ENCODE peak calls at places on chromosomes 6 and 20, in seven cellular contexts. One of them, this sample, is unnamed.
A peak's percentile ranks its signal among the peaks of the same experiment; 100 is the strongest.

GRCh38 chr20:31857861-31858835 is 12.2 kb downstream of the DUSP15 start:
- DNase-seq in epithelial cell of esophagus: no peak
- DNase-seq in gastrocnemius medialis: no peak
- DNase-seq in GM13976: peak; percentile 79
- DNase-seq in HepG2: no peak
- DNase-seq in Peyer's patch: peak; percentile 51
- DNase-seq in GM13977: peak; percentile 77
- DNase-seq in this sample: peak; percentile 86

GRCh38 chr6:157798851-157799250 is 24.2 kb upstream of the SNX9 start:
- DNase-seq in epithelial cell of esophagus: no peak
- DNase-seq in gastrocnemius medialis: no peak
- DNase-seq in GM13976: no peak
- DNase-seq in HepG2: no peak
- DNase-seq in Peyer's patch: no peak
- DNase-seq in GM13977: no peak
- DNase-seq in this sample: no peak

GRCh38 chr6:55812509-55812908 is 62.9 kb downstream of the BMP5 start:
- DNase-seq in epithelial cell of esophagus: no peak
- DNase-seq in gastrocnemius medialis: no peak
- DNase-seq in GM13976: peak; percentile 21
- DNase-seq in HepG2: no peak
- DNase-seq in Peyer's patch: no peak
- DNase-seq in GM13977: no peak
- DNase-seq in this sample: peak; percentile 3

GRCh38 chr20:45588800-45589199 is 9.7 kb upstream of the WFDC8 start:
- DNase-seq in epithelial cell of esophagus: peak; percentile 4
- DNase-seq in gastrocnemius medialis: no peak
- DNase-seq in GM13976: no peak
- DNase-seq in HepG2: no peak
- DNase-seq in Peyer's patch: no peak
- DNase-seq in GM13977: no peak
- DNase-seq in this sample: no peak

GRCh38 chr6:14689639-14690038 is 556.2 kb upstream of the JARID2 start:
- DNase-seq in epithelial cell of esophagus: no peak
- DNase-seq in gastrocnemius medialis: no peak
- DNase-seq in GM13976: no peak
- DNase-seq in HepG2: no peak
- DNase-seq in Peyer's patch: no peak
- DNase-seq in GM13977: no peak
- DNase-seq in this sample: no peak

GRCh38 chr20:18702736-18703135 is 110.8 kb upstream of the SCP2D1 start:
- DNase-seq in epithelial cell of esophagus: peak; percentile 13
- DNase-seq in gastrocnemius medialis: no peak
- DNase-seq in GM13976: no peak
- DNase-seq in HepG2: no peak
- DNase-seq in Peyer's patch: no peak
- DNase-seq in GM13977: no peak
- DNase-seq in this sample: no peak

GRCh38 chr6:53119772-53120409 is 28.8 kb downstream of the GCM1 start:
- DNase-seq in epithelial cell of esophagus: peak; percentile 78
- DNase-seq in gastrocnemius medialis: no peak
- DNase-seq in GM13976: no peak
- DNase-seq in HepG2: peak; percentile 92
- DNase-seq in Peyer's patch: peak; percentile 60
- DNase-seq in GM13977: no peak
- DNase-seq in this sample: no peak

GRCh38 chr6:88360203-88360797 is 194.2 kb upstream of the CNR1 start:
- DNase-seq in epithelial cell of esophagus: peak; percentile 42
- DNase-seq in gastrocnemius medialis: no peak
- DNase-seq in GM13976: no peak
- DNase-seq in HepG2: peak; percentile 1
- DNase-seq in Peyer's patch: no peak
- DNase-seq in GM13977: no peak
- DNase-seq in this sample: no peak

GRCh38 chr20:58294497-58295455 is 14.7 kb upstream of the RAB22A start:
- DNase-seq in epithelial cell of esophagus: peak; percentile 69
- DNase-seq in gastrocnemius medialis: no peak
- DNase-seq in GM13976: no peak
- DNase-seq in HepG2: peak; percentile 24
- DNase-seq in Peyer's patch: no peak
- DNase-seq in GM13977: no peak
- DNase-seq in this sample: no peak

GRCh38 chr20:36848078-36848660 is 27.8 kb upstream of the TLDC2 start:
- DNase-seq in epithelial cell of esophagus: peak; percentile 61
- DNase-seq in gastrocnemius medialis: peak; percentile 33
- DNase-seq in GM13976: no peak
- DNase-seq in HepG2: no peak
- DNase-seq in Peyer's patch: peak; percentile 63
- DNase-seq in GM13977: no peak
- DNase-seq in this sample: no peak

GRCh38 chr6:104860221-104860620 is 502 bp upstream of the HACE1 start:
- DNase-seq in epithelial cell of esophagus: peak; percentile 34
- DNase-seq in gastrocnemius medialis: no peak
- DNase-seq in GM13976: no peak
- DNase-seq in HepG2: no peak
- DNase-seq in Peyer's patch: no peak
- DNase-seq in GM13977: no peak
- DNase-seq in this sample: no peak

GRCh38 chr20:59032713-59033059 is 551 bp upstream of the ATP5F1E start:
- DNase-seq in epithelial cell of esophagus: peak; percentile 38
- DNase-seq in gastrocnemius medialis: no peak
- DNase-seq in GM13976: no peak
- DNase-seq in HepG2: peak; percentile 54
- DNase-seq in Peyer's patch: no peak
- DNase-seq in GM13977: no peak
- DNase-seq in this sample: no peak

GRCh38 chr6:78995946-78996345 is 82.1 kb downstream of the PHIP start:
- DNase-seq in epithelial cell of esophagus: peak; percentile 23
- DNase-seq in gastrocnemius medialis: no peak
- DNase-seq in GM13976: no peak
- DNase-seq in HepG2: no peak
- DNase-seq in Peyer's patch: no peak
- DNase-seq in GM13977: no peak
- DNase-seq in this sample: no peak

GRCh38 chr20:33668087-33668790 is 1.5 kb downstream of the ACTL10 start:
- DNase-seq in epithelial cell of esophagus: no peak
- DNase-seq in gastrocnemius medialis: peak; percentile 59
- DNase-seq in GM13976: peak; percentile 87
- DNase-seq in HepG2: no peak
- DNase-seq in Peyer's patch: peak; percentile 90
- DNase-seq in GM13977: peak; percentile 92
- DNase-seq in this sample: peak; percentile 91

GRCh38 chr20:62685781-62686555 is 22.7 kb upstream of the NTSR1 start:
- DNase-seq in epithelial cell of esophagus: no peak
- DNase-seq in gastrocnemius medialis: no peak
- DNase-seq in GM13976: no peak
- DNase-seq in HepG2: peak; percentile 24
- DNase-seq in Peyer's patch: peak; percentile 77
- DNase-seq in GM13977: no peak
- DNase-seq in this sample: no peak

GRCh38 chr20:19478320-19478719 is 265.9 kb downstream of the SLC24A3 start:
- DNase-seq in epithelial cell of esophagus: no peak
- DNase-seq in gastrocnemius medialis: no peak
- DNase-seq in GM13976: no peak
- DNase-seq in HepG2: no peak
- DNase-seq in Peyer's patch: no peak
- DNase-seq in GM13977: no peak
- DNase-seq in this sample: no peak

GRCh38 chr20:60137657-60138245 is 179.5 kb downstream of the CDH26 start:
- DNase-seq in epithelial cell of esophagus: peak; percentile 49
- DNase-seq in gastrocnemius medialis: no peak
- DNase-seq in GM13976: peak; percentile 37
- DNase-seq in HepG2: no peak
- DNase-seq in Peyer's patch: peak; percentile 53
- DNase-seq in GM13977: no peak
- DNase-seq in this sample: no peak

GRCh38 chr20:10919549-10920140 is 245.8 kb upstream of the JAG1 start:
- DNase-seq in epithelial cell of esophagus: peak; percentile 88
- DNase-seq in gastrocnemius medialis: no peak
- DNase-seq in GM13976: no peak
- DNase-seq in HepG2: no peak
- DNase-seq in Peyer's patch: no peak
- DNase-seq in GM13977: no peak
- DNase-seq in this sample: no peak

GRCh38 chr20:25600632-25601031 is 15.3 kb upstream of the NINL start:
- DNase-seq in epithelial cell of esophagus: no peak
- DNase-seq in gastrocnemius medialis: no peak
- DNase-seq in GM13976: no peak
- DNase-seq in HepG2: peak; percentile 59
- DNase-seq in Peyer's patch: no peak
- DNase-seq in GM13977: no peak
- DNase-seq in this sample: no peak

GRCh38 chr6:154852700-154853099 is 119.5 kb downstream of the SCAF8 start:
- DNase-seq in epithelial cell of esophagus: no peak
- DNase-seq in gastrocnemius medialis: no peak
- DNase-seq in GM13976: no peak
- DNase-seq in HepG2: peak; percentile 14
- DNase-seq in Peyer's patch: no peak
- DNase-seq in GM13977: no peak
- DNase-seq in this sample: no peak

GRCh38 chr6:31114970-31115849 is 610 bp downstream of the PSORS1C1 start:
- DNase-seq in epithelial cell of esophagus: peak; percentile 71
- DNase-seq in gastrocnemius medialis: no peak
- DNase-seq in GM13976: no peak
- DNase-seq in HepG2: peak; percentile 25
- DNase-seq in Peyer's patch: no peak
- DNase-seq in GM13977: no peak
- DNase-seq in this sample: no peak

GRCh38 chr6:73893696-73894095 is 197.7 kb downstream of the CD109 start:
- DNase-seq in epithelial cell of esophagus: no peak
- DNase-seq in gastrocnemius medialis: no peak
- DNase-seq in GM13976: no peak
- DNase-seq in HepG2: no peak
- DNase-seq in Peyer's patch: no peak
- DNase-seq in GM13977: no peak
- DNase-seq in this sample: no peak

GRCh38 chr6:679282-679681 is 13.7 kb downstream of the EXOC2 start:
- DNase-seq in epithelial cell of esophagus: no peak
- DNase-seq in gastrocnemius medialis: no peak
- DNase-seq in GM13976: no peak
- DNase-seq in HepG2: no peak
- DNase-seq in Peyer's patch: no peak
- DNase-seq in GM13977: no peak
- DNase-seq in this sample: no peak

GRCh38 chr6:26235240-26235730 is 129.7 kb upstream of the BTN3A2 start:
- DNase-seq in epithelial cell of esophagus: no peak
- DNase-seq in gastrocnemius medialis: no peak
- DNase-seq in GM13976: no peak
- DNase-seq in HepG2: no peak
- DNase-seq in Peyer's patch: no peak
- DNase-seq in GM13977: no peak
- DNase-seq in this sample: no peak

GRCh38 chr6:1849686-1850580 is 240.2 kb downstream of the FOXC1 start:
- DNase-seq in epithelial cell of esophagus: no peak
- DNase-seq in gastrocnemius medialis: no peak
- DNase-seq in GM13976: no peak
- DNase-seq in HepG2: no peak
- DNase-seq in Peyer's patch: no peak
- DNase-seq in GM13977: no peak
- DNase-seq in this sample: no peak

GRCh38 chr6:1846611-1847010 is 236.9 kb downstream of the FOXC1 start:
- DNase-seq in epithelial cell of esophagus: no peak
- DNase-seq in gastrocnemius medialis: no peak
- DNase-seq in GM13976: no peak
- DNase-seq in HepG2: no peak
- DNase-seq in Peyer's patch: no peak
- DNase-seq in GM13977: no peak
- DNase-seq in this sample: no peak

GRCh38 chr6:1850581-1851157 is 241.0 kb downstream of the FOXC1 start:
- DNase-seq in epithelial cell of esophagus: no peak
- DNase-seq in gastrocnemius medialis: no peak
- DNase-seq in GM13976: no peak
- DNase-seq in HepG2: no peak
- DNase-seq in Peyer's patch: no peak
- DNase-seq in GM13977: no peak
- DNase-seq in this sample: no peak

GRCh38 chr6:1851681-1852456 is 242.2 kb downstream of the FOXC1 start:
- DNase-seq in epithelial cell of esophagus: no peak
- DNase-seq in gastrocnemius medialis: no peak
- DNase-seq in GM13976: no peak
- DNase-seq in HepG2: no peak
- DNase-seq in Peyer's patch: no peak
- DNase-seq in GM13977: no peak
- DNase-seq in this sample: no peak

DNA sequence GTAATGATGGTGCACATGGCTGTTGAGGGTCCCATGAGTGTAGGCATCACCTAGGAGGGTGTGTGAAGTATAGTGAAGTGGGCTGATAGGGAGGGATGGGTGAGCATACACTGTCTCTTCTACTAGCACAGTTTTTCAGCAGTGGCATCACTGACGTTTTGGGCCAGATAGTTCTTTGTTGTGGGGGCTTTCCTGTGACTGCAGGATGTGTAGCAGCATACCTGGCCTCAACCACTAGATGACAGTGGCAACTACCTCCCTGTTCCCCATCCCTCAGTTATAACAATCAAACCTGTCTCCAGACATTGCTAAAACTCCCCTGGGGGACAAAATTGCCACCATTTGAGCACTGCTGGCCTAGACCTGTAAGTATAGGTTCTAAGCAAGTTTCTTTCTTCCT is 239.0 kb downstream of the FOXC1 start:
- DNase-seq in epithelial cell of esophagus: no peak
- DNase-seq in gastrocnemius medialis: no peak
- DNase-seq in GM13976: no peak
- DNase-seq in HepG2: no peak
- DNase-seq in Peyer's patch: no peak
- DNase-seq in GM13977: no peak
- DNase-seq in this sample: no peak
- TF ChIP-seq CTCF in epithelial cell of esophagus: no peak
- TF ChIP-seq CTCF in gastrocnemius medialis: no peak
- TF ChIP-seq CTCF in GM13976: no peak
- TF ChIP-seq CTCF in HepG2: no peak
- TF ChIP-seq CTCF in Peyer's patch: no peak
- TF ChIP-seq CTCF in GM13977: no peak
- TF ChIP-seq CTCF in this sample: no peak

GRCh38 chr6:169710009-169710408 is 8.1 kb downstream of the C6orf120 start:
- DNase-seq in epithelial cell of esophagus: no peak
- DNase-seq in gastrocnemius medialis: no peak
- DNase-seq in GM13976: no peak
- DNase-seq in HepG2: no peak
- DNase-seq in Peyer's patch: no peak
- DNase-seq in GM13977: no peak
- DNase-seq in this sample: no peak
- TF ChIP-seq CTCF in epithelial cell of esophagus: no peak
- TF ChIP-seq CTCF in gastrocnemius medialis: no peak
- TF ChIP-seq CTCF in GM13976: no peak
- TF ChIP-seq CTCF in HepG2: no peak
- TF ChIP-seq CTCF in Peyer's patch: no peak
- TF ChIP-seq CTCF in GM13977: no peak
- TF ChIP-seq CTCF in this sample: no peak

GRCh38 chr6:122772724-122773123 is 6.8 kb upstream of the FABP7 start:
- DNase-seq in epithelial cell of esophagus: peak; percentile 92
- DNase-seq in gastrocnemius medialis: no peak
- DNase-seq in GM13976: no peak
- DNase-seq in HepG2: no peak
- DNase-seq in Peyer's patch: no peak
- DNase-seq in GM13977: no peak
- DNase-seq in this sample: no peak
- TF ChIP-seq CTCF in epithelial cell of esophagus: peak; percentile 27
- TF ChIP-seq CTCF in gastrocnemius medialis: no peak
- TF ChIP-seq CTCF in GM13976: no peak
- TF ChIP-seq CTCF in HepG2: no peak
- TF ChIP-seq CTCF in Peyer's patch: no peak
- TF ChIP-seq CTCF in GM13977: no peak
- TF ChIP-seq CTCF in this sample: no peak

GRCh38 chr20:13243826-13244376 is 22.8 kb downstream of the ISM1 start:
- DNase-seq in epithelial cell of esophagus: peak; percentile 87
- DNase-seq in gastrocnemius medialis: no peak
- DNase-seq in GM13976: no peak
- DNase-seq in HepG2: peak; percentile 100
- DNase-seq in Peyer's patch: no peak
- DNase-seq in GM13977: no peak
- DNase-seq in this sample: no peak
- TF ChIP-seq CTCF in epithelial cell of esophagus: no peak
- TF ChIP-seq CTCF in gastrocnemius medialis: no peak
- TF ChIP-seq CTCF in GM13976: no peak
- TF ChIP-seq CTCF in HepG2: no peak
- TF ChIP-seq CTCF in Peyer's patch: no peak
- TF ChIP-seq CTCF in GM13977: no peak
- TF ChIP-seq CTCF in this sample: no peak